ENCODE peak calls at places on chromosome 1, in six cellular contexts. G is activated gamma-delta T cell; B is cardiac muscle cell; I is midbrain; S is A673; Y is activated naive CD4-positive, alpha-beta T cell treated with anti-CD3 and anti-CD28 coated beads, Interleukin-2, amount 50 U/mL, for 16 hours. D is an unnamed sample.

GRCh38 chr1:7617826-7618225 is 153.3 kb upstream of the VAMP3 start:
- DNase-seq in G (no peak), B (no peak), I (no peak), S (no peak), Y (no peak), D (no peak)

GRCh38 chr1:80358141-80358540 is 1351.6 kb upstream of the ADGRL4 start:
- DNase-seq in G (no peak), B (no peak), I (no peak), S (no peak), Y (no peak), D (no peak)

GRCh38 chr1:181038399-181038873 is 4.7 kb downstream of the MR1 start:
- DNase-seq in G (no peak), B (peak; percentile 67), I (peak; percentile 70), S (peak; percentile 85), Y (peak; percentile 49), D (peak; percentile 82)

GRCh38 chr1:5477716-5478115 is 514.5 kb downstream of the NPHP4 start:
- DNase-seq in G (no peak), B (no peak), I (peak; percentile 13), S (no peak), Y (no peak), D (no peak)

GRCh38 chr1:9874959-9875635 is 35.0 kb downstream of the CTNNBIP1 start:
- DNase-seq in G (no peak), B (peak; percentile 90), I (peak; percentile 87), S (peak; percentile 87), Y (peak; percentile 74), D (peak; percentile 94)

GRCh38 chr1:2412773-2413494 is 570 bp upstream of the PEX10 start:
- DNase-seq in G (no peak), B (no peak), I (no peak), S (no peak), Y (no peak), D (peak; percentile 57)

GRCh38 chr1:9038881-9039760 is 12.9 kb upstream of the SLC2A7 start:
- DNase-seq in G (no peak), B (no peak), I (no peak), S (no peak), Y (no peak), D (no peak)

GRCh38 chr1:226211181-226211580 is 12.3 kb upstream of the MIXL1 start:
- DNase-seq in G (no peak), B (no peak), I (no peak), S (no peak), Y (no peak), D (no peak)

GRCh38 chr1:63877816-63878215 is 104.0 kb downstream of the ROR1 start:
- DNase-seq in G (no peak), B (no peak), I (no peak), S (no peak), Y (no peak), D (no peak)

GRCh38 chr1:243343970-243344749 is 88.3 kb downstream of the SDCCAG8 start:
- DNase-seq in G (no peak), B (peak; percentile 73), I (peak; percentile 74), S (peak; percentile 42), Y (no peak), D (peak; percentile 50)

GRCh38 chr1:24903560-24903954 is 26.5 kb downstream of the RUNX3 start:
- DNase-seq in G (no peak), B (no peak), I (no peak), S (no peak), Y (peak; percentile 1), D (no peak)

GRCh38 chr1:39575191-39576015 is 1.2 kb downstream of the PABPC4 start:
- DNase-seq in G (peak; percentile 41), B (peak; percentile 70), I (peak; percentile 34), S (peak; percentile 35), Y (peak; percentile 46), D (no peak)

GRCh38 chr1:203534526-203534925 is 40.6 kb downstream of the OPTC start:
- DNase-seq in G (no peak), B (no peak), I (no peak), S (no peak), Y (no peak), D (no peak)

GRCh38 chr1:156705918-156706646 is 699 bp upstream of the CRABP2 start:
- DNase-seq in G (peak; percentile 26), B (peak; percentile 85), I (peak; percentile 19), S (peak; percentile 77), Y (peak; percentile 76), D (peak; percentile 87)

GRCh38 chr1:208025036-208025435 is 114.1 kb upstream of the CD34 start:
- DNase-seq in G (no peak), B (no peak), I (peak; percentile 63), S (no peak), Y (no peak), D (no peak)

GRCh38 chr1:3518256-3518655 is 63.8 kb downstream of the ARHGEF16 start:
- DNase-seq in G (no peak), B (no peak), I (no peak), S (no peak), Y (peak; percentile 27), D (no peak)

GRCh38 chr1:42774928-42775549 is 8.0 kb downstream of the C1orf50 start:
- DNase-seq in G (no peak), B (no peak), I (no peak), S (no peak), Y (no peak), D (no peak)

GRCh38 chr1:104665300-104665699 is 915.6 kb downstream of the AMY1C start:
- DNase-seq in G (no peak), B (no peak), I (no peak), S (no peak), Y (no peak), D (no peak)

GRCh38 chr1:205967555-205968335 is 24.5 kb upstream of the SLC26A9 start:
- DNase-seq in G (no peak), B (no peak), I (no peak), S (no peak), Y (no peak), D (no peak)

GRCh38 chr1:40256401-40257084 is 1.5 kb upstream of the ZMPSTE24 start:
- DNase-seq in G (no peak), B (no peak), I (no peak), S (no peak), Y (no peak), D (no peak)

GRCh38 chr1:155278689-155279160 is 1.5 kb downstream of the HCN3 start:
- DNase-seq in G (no peak), B (no peak), I (no peak), S (no peak), Y (no peak), D (no peak)

GRCh38 chr1:40945491-40945973 is 34.0 kb upstream of the CTPS1 start:
- DNase-seq in G (no peak), B (no peak), I (no peak), S (no peak), Y (no peak), D (no peak)

GRCh38 chr1:22471610-22472009 is 20.0 kb downstream of the ZBTB40 start:
- DNase-seq in G (no peak), B (no peak), I (no peak), S (no peak), Y (no peak), D (no peak)

GRCh38 chr1:25586181-25586588 is 30.4 kb upstream of the MAN1C1 start:
- DNase-seq in G (no peak), B (peak; percentile 49), I (no peak), S (no peak), Y (no peak), D (no peak)

GRCh38 chr1:174678657-174679056 is 230.9 kb downstream of the GPR52 start:
- DNase-seq in G (no peak), B (no peak), I (no peak), S (no peak), Y (no peak), D (no peak)

GRCh38 chr1:113242481-113242880 is 147.8 kb upstream of the MAGI3 start:
- DNase-seq in G (no peak), B (no peak), I (no peak), S (no peak), Y (no peak), D (peak; percentile 22)

GRCh38 chr1:10679521-10680220 is 116.8 kb downstream of the CASZ1 start:
- DNase-seq in G (no peak), B (peak; percentile 85), I (no peak), S (peak; percentile 91), Y (no peak), D (peak; percentile 64)

GRCh38 chr1:8825985-8826481 is 8.6 kb upstream of the RERE start:
- DNase-seq in G (no peak), B (no peak), I (no peak), S (no peak), Y (no peak), D (no peak)

GRCh38 chr1:230191079-230191478 is 124.0 kb downstream of the GALNT2 start:
- DNase-seq in G (no peak), B (peak; percentile 48), I (peak; percentile 59), S (no peak), Y (no peak), D (no peak)

GRCh38 chr1:59186656-59187055 is 110.2 kb upstream of the FGGY start:
- DNase-seq in G (no peak), B (no peak), I (no peak), S (no peak), Y (no peak), D (no peak)

GRCh38 chr1:2382621-2383361 is 8.6 kb downstream of the MORN1 start:
- DNase-seq in G (no peak), B (peak; percentile 54), I (no peak), S (no peak), Y (no peak), D (peak; percentile 62)

GRCh38 chr1:6262570-6263420 is 1.9 kb upstream of the GPR153 start:
- DNase-seq in G (no peak), B (no peak), I (no peak), S (no peak), Y (no peak), D (no peak)

GRCh38 chr1:67850611-67851075 is 17.4 kb upstream of the GNG12 start:
- DNase-seq in G (no peak), B (no peak), I (no peak), S (peak; percentile 77), Y (no peak), D (peak; percentile 44)

GRCh38 chr1:211549092-211549749 is 29.7 kb downstream of the SLC30A1 start:
- DNase-seq in G (no peak), B (no peak), I (no peak), S (no peak), Y (no peak), D (no peak)

GRCh38 chr1:12163210-12163609 is 3.6 kb upstream of the TNFRSF1B start:
- DNase-seq in G (no peak), B (no peak), I (no peak), S (no peak), Y (no peak), D (no peak)

GRCh38 chr1:217542136-217542777 is 88.6 kb downstream of the GPATCH2 start:
- DNase-seq in G (no peak), B (no peak), I (no peak), S (no peak), Y (no peak), D (no peak)

GRCh38 chr1:228147768-228148167 is 2.0 kb upstream of the GJC2 start:
- DNase-seq in G (no peak), B (no peak), I (no peak), S (no peak), Y (no peak), D (no peak)